ENCODE peak calls at places on chromosomes 5 and 9, in seven cellular contexts. G, W, V, K, H, S and X are unnamed samples.

GRCh38 chr9:21608200-21608599 is 126.1 kb upstream of the IFNE start:
- DNase-seq in G (no peak), W (no peak), V (no peak), K (no peak), H (no peak), S (no peak), X (no peak)

GRCh38 chr9:88828492-88828974 is 162.7 kb upstream of the S1PR3 start:
- DNase-seq in G (no peak), W (peak; percentile 73), V (no peak), K (no peak), H (no peak), S (no peak), X (no peak)

GRCh38 chr5:144460608-144461007 is 289.9 kb downstream of the KCTD16 start:
- DNase-seq in G (no peak), W (no peak), V (no peak), K (no peak), H (no peak), S (no peak), X (no peak)

GRCh38 chr9:122051401-122052346 is 41.4 kb downstream of the TTLL11 start:
- DNase-seq in G (no peak), W (no peak), V (peak; percentile 37), K (peak; percentile 23), H (no peak), S (no peak), X (no peak)

GRCh38 chr9:131960805-131961495 is 118.7 kb downstream of the MED27 start:
- DNase-seq in G (no peak), W (no peak), V (no peak), K (no peak), H (no peak), S (no peak), X (no peak)

GRCh38 chr5:585962-586628 is 26.0 kb upstream of the CEP72 start:
- DNase-seq in G (no peak), W (no peak), V (no peak), K (no peak), H (no peak), S (no peak), X (no peak)

GRCh38 chr5:154646841-154647759 is 108.1 kb upstream of the LARP1 start:
- DNase-seq in G (no peak), W (no peak), V (peak; percentile 70), K (no peak), H (peak; percentile 73), S (peak; percentile 83), X (no peak)

GRCh38 chr9:89311346-89312153 is 555 bp downstream of the CKS2 start:
- DNase-seq in G (no peak), W (peak; percentile 72), V (peak; percentile 78), K (no peak), H (no peak), S (no peak), X (peak; percentile 10)

GRCh38 chr9:120923620-120924328 is 2.8 kb downstream of the TRAF1 start:
- DNase-seq in G (no peak), W (no peak), V (no peak), K (no peak), H (no peak), S (no peak), X (no peak)

GRCh38 chr9:72351538-72352453 is 13.2 kb downstream of the ZFAND5 start:
- DNase-seq in G (no peak), W (no peak), V (no peak), K (no peak), H (no peak), S (no peak), X (no peak)

GRCh38 chr9:6354072-6354686 is 26.0 kb downstream of the TPD52L3 start:
- DNase-seq in G (peak; percentile 49), W (peak; percentile 70), V (peak; percentile 49), K (peak; percentile 45), H (peak; percentile 51), S (peak; percentile 61), X (peak; percentile 62)

DNA sequence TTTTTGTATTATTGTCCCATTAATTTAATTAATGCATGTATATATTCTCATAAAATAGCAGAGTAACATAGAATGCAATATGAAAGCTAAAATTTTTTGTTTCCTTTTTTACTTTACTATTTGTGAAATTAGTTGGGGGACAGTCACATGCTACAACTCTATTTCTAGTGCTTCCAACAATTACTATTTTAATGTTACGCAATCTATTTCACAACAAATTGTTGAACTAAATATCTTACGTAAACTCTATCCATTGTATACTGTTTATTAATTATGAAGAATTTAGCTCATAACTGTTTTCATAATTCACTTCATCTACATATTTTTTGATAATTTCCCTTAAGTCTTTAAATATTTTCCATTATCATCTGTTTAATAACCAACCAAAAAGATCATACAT is 1685.4 kb upstream of the CDH6 start:
- DNase-seq in G (no peak), W (no peak), V (no peak), K (no peak), H (no peak), S (no peak), X (no peak)
- TF ChIP-seq JUND in G (no peak), W (no peak), V (no peak), K (no peak), H (no peak), S (no peak), X (no peak)

GRCh38 chr5:134468921-134469400 is 56.5 kb upstream of the JADE2 start:
- DNase-seq in G (no peak), W (no peak), V (no peak), K (no peak), H (no peak), S (no peak), X (no peak)
- TF ChIP-seq JUND in G (no peak), W (no peak), V (no peak), K (no peak), H (no peak), S (no peak), X (no peak)

GRCh38 chr5:172713113-172713808 is 57.7 kb downstream of the DUSP1 start:
- DNase-seq in G (no peak), W (peak; percentile 86), V (peak; percentile 77), K (no peak), H (peak; percentile 91), S (no peak), X (no peak)
- TF ChIP-seq JUND in G (no peak), W (no peak), V (no peak), K (no peak), H (no peak), S (no peak), X (no peak)

GRCh38 chr5:117800261-117800660 is 1188.1 kb downstream of the DTWD2 start:
- DNase-seq in G (no peak), W (no peak), V (no peak), K (no peak), H (no peak), S (no peak), X (peak; percentile 40)

DNA sequence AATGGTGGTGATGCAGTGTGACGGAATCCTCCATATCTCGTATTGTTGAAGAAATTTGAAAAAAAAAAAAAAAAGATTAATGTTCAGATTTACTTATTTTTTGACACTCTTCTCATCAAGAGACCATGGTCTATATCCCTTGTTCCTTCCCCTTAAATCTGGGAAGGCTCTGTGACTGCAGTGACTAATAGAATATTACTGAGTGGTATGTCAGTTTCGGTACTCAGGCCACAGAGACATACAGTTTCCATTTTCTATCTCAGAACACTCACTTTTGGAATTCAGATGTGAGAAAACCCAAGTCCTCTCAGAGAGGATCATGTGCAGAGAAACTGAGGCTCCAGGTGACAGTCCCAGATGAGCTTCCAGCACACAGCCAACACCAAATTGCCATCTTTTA is 1193.5 kb downstream of the DTWD2 start:
- DNase-seq in G (no peak), W (no peak), V (no peak), K (no peak), H (no peak), S (no peak), X (no peak)
- TF ChIP-seq JUND in G (no peak), W (no peak), V (no peak), K (no peak), H (no peak), S (no peak), X (no peak)